ENCODE peak calls at places on chromosomes 5 and 9, in four cellular contexts. One of them, this sample, is unnamed.

GRCh38 chr9:69500925-69501324 is 171.2 kb downstream of the APBA1 start:
- DNase-seq in nucleus accumbens: no peak
- DNase-seq in left ventricle myocardium superior: no peak
- DNase-seq in pancreas: no peak
- DNase-seq in this sample: no peak

GRCh38 chr9:126650404-126650804 is 36.7 kb downstream of the LMX1B start:
- DNase-seq in pancreas: no peak
- DNase-seq in nucleus accumbens: no peak
- DNase-seq in left ventricle myocardium superior: no peak
- DNase-seq in this sample: no peak

GRCh38 chr5:34576849-34577248 is 79.3 kb upstream of the RAI14 start:
- DNase-seq in nucleus accumbens: no peak
- DNase-seq in left ventricle myocardium superior: no peak
- DNase-seq in pancreas: no peak
- DNase-seq in this sample: no peak

GRCh38 chr9:136901516-136902258 is 15.4 kb downstream of the TRAF2 start:
- DNase-seq in left ventricle myocardium superior: peak; percentile 45
- DNase-seq in nucleus accumbens: no peak
- DNase-seq in pancreas: no peak
- DNase-seq in this sample: peak; percentile 53

GRCh38 chr5:1745806-1746370 is 53.7 kb downstream of the MRPL36 start:
- DNase-seq in nucleus accumbens: no peak
- DNase-seq in left ventricle myocardium superior: no peak
- DNase-seq in pancreas: peak; percentile 35
- DNase-seq in this sample: no peak

GRCh38 chr9:111615928-111616327 is 15.2 kb upstream of the DNAJC25 start:
- DNase-seq in nucleus accumbens: no peak
- DNase-seq in left ventricle myocardium superior: no peak
- DNase-seq in pancreas: no peak
- DNase-seq in this sample: no peak

GRCh38 chr5:82812575-82812974 is 264.6 kb downstream of the TMEM167A start:
- DNase-seq in nucleus accumbens: no peak
- DNase-seq in left ventricle myocardium superior: no peak
- DNase-seq in pancreas: no peak
- DNase-seq in this sample: no peak

GRCh38 chr5:37804401-37804800 is 35.4 kb downstream of the GDNF start:
- DNase-seq in left ventricle myocardium superior: no peak
- DNase-seq in nucleus accumbens: no peak
- DNase-seq in pancreas: no peak
- DNase-seq in this sample: no peak

GRCh38 chr9:613771-614347 is 227.6 kb upstream of the DMRT1 start:
- DNase-seq in pancreas: peak; percentile 61
- DNase-seq in left ventricle myocardium superior: peak; percentile 72
- DNase-seq in nucleus accumbens: peak; percentile 63
- DNase-seq in this sample: peak; percentile 97

GRCh38 chr5:69006030-69006429 is 87.8 kb upstream of the SLC30A5 start:
- DNase-seq in left ventricle myocardium superior: no peak
- DNase-seq in nucleus accumbens: no peak
- DNase-seq in pancreas: no peak
- DNase-seq in this sample: no peak

GRCh38 chr5:113020461-113021273 is 44.1 kb downstream of the DCP2 start:
- DNase-seq in nucleus accumbens: no peak
- DNase-seq in left ventricle myocardium superior: no peak
- DNase-seq in pancreas: no peak
- DNase-seq in this sample: no peak

GRCh38 chr9:136618578-136619547 is 43.9 kb upstream of the EGFL7 start:
- DNase-seq in pancreas: peak; percentile 60
- DNase-seq in nucleus accumbens: no peak
- DNase-seq in left ventricle myocardium superior: peak; percentile 60
- DNase-seq in this sample: peak; percentile 90

GRCh38 chr5:156474251-156474650 is 147.3 kb downstream of the SGCD start:
- DNase-seq in nucleus accumbens: peak; percentile 48
- DNase-seq in pancreas: no peak
- DNase-seq in left ventricle myocardium superior: peak; percentile 81
- DNase-seq in this sample: no peak

GRCh38 chr5:155299342-155300006 is 285.9 kb downstream of the KIF4B start:
- DNase-seq in nucleus accumbens: no peak
- DNase-seq in pancreas: no peak
- DNase-seq in left ventricle myocardium superior: peak; percentile 59
- DNase-seq in this sample: peak; percentile 13

GRCh38 chr5:95668728-95669127 is 14.1 kb downstream of the SPATA9 start:
- DNase-seq in nucleus accumbens: no peak
- DNase-seq in pancreas: no peak
- DNase-seq in left ventricle myocardium superior: no peak
- DNase-seq in this sample: no peak

GRCh38 chr9:85114799-85115198 is 445.3 kb downstream of the NTRK2 start:
- DNase-seq in left ventricle myocardium superior: no peak
- DNase-seq in pancreas: no peak
- DNase-seq in nucleus accumbens: no peak
- DNase-seq in this sample: no peak

GRCh38 chr5:170273968-170274710 is 23.4 kb downstream of the LCP2 start:
- DNase-seq in left ventricle myocardium superior: peak; percentile 47
- DNase-seq in pancreas: no peak
- DNase-seq in nucleus accumbens: no peak
- DNase-seq in this sample: peak; percentile 47

GRCh38 chr5:139241139-139241538 is 43.0 kb upstream of the SIL1 start:
- DNase-seq in nucleus accumbens: no peak
- DNase-seq in pancreas: no peak
- DNase-seq in left ventricle myocardium superior: no peak
- DNase-seq in this sample: no peak

GRCh38 chr9:106885451-106885850 is 22.5 kb downstream of the ZNF462 start:
- DNase-seq in left ventricle myocardium superior: no peak
- DNase-seq in pancreas: no peak
- DNase-seq in nucleus accumbens: no peak
- DNase-seq in this sample: no peak

GRCh38 chr5:1544294-1545010 is 20.7 kb upstream of the LPCAT1 start:
- DNase-seq in nucleus accumbens: no peak
- DNase-seq in pancreas: peak; percentile 27
- DNase-seq in left ventricle myocardium superior: no peak
- DNase-seq in this sample: no peak

GRCh38 chr9:123561055-123561454 is 205.1 kb downstream of the CRB2 start:
- DNase-seq in left ventricle myocardium superior: no peak
- DNase-seq in nucleus accumbens: no peak
- DNase-seq in pancreas: no peak
- DNase-seq in this sample: no peak

GRCh38 chr9:36962721-36963120 is 71.3 kb downstream of the PAX5 start:
- DNase-seq in nucleus accumbens: no peak
- DNase-seq in pancreas: no peak
- DNase-seq in left ventricle myocardium superior: no peak
- DNase-seq in this sample: no peak

GRCh38 chr9:86519216-86519615 is 165.0 kb upstream of the TUT7 start:
- DNase-seq in nucleus accumbens: no peak
- DNase-seq in pancreas: no peak
- DNase-seq in left ventricle myocardium superior: no peak
- DNase-seq in this sample: no peak

GRCh38 chr9:91503650-91504007 is 80.0 kb upstream of the NFIL3 start:
- DNase-seq in left ventricle myocardium superior: no peak
- DNase-seq in pancreas: no peak
- DNase-seq in nucleus accumbens: no peak
- DNase-seq in this sample: peak; percentile 81

GRCh38 chr5:132059043-132059695 is 1.3 kb upstream of the IL3 start:
- DNase-seq in nucleus accumbens: no peak
- DNase-seq in left ventricle myocardium superior: peak; percentile 13
- DNase-seq in pancreas: peak; percentile 29
- DNase-seq in this sample: no peak

GRCh38 chr5:119470105-119470763 is 17.9 kb downstream of the HSD17B4 start:
- DNase-seq in pancreas: no peak
- DNase-seq in left ventricle myocardium superior: no peak
- DNase-seq in nucleus accumbens: no peak
- DNase-seq in this sample: peak; percentile 60

GRCh38 chr9:132032584-132032945 is 47.1 kb downstream of the MED27 start:
- DNase-seq in left ventricle myocardium superior: peak; percentile 49
- DNase-seq in nucleus accumbens: no peak
- DNase-seq in pancreas: no peak
- DNase-seq in this sample: no peak

GRCh38 chr5:59759600-59760357 is 133.7 kb downstream of the PDE4D start:
- DNase-seq in pancreas: no peak
- DNase-seq in left ventricle myocardium superior: no peak
- DNase-seq in nucleus accumbens: no peak
- DNase-seq in this sample: no peak

GRCh38 chr9:125989524-125990180 is 242.5 kb downstream of the PBX3 start:
- DNase-seq in pancreas: peak; percentile 37
- DNase-seq in nucleus accumbens: no peak
- DNase-seq in left ventricle myocardium superior: no peak
- DNase-seq in this sample: no peak

GRCh38 chr9:113454914-113455761 is 8.4 kb upstream of the RGS3 start:
- DNase-seq in nucleus accumbens: no peak
- DNase-seq in left ventricle myocardium superior: peak; percentile 61
- DNase-seq in pancreas: no peak
- DNase-seq in this sample: no peak

GRCh38 chr5:9411142-9411541 is 134.7 kb downstream of the SEMA5A start:
- DNase-seq in pancreas: no peak
- DNase-seq in nucleus accumbens: no peak
- DNase-seq in left ventricle myocardium superior: no peak
- DNase-seq in this sample: no peak

GRCh38 chr5:159527546-159527945 is 197.3 kb upstream of the IL12B start:
- DNase-seq in nucleus accumbens: no peak
- DNase-seq in pancreas: no peak
- DNase-seq in left ventricle myocardium superior: no peak
- DNase-seq in this sample: no peak

GRCh38 chr5:6791031-6791577 is 77.9 kb downstream of the TENT4A start:
- DNase-seq in left ventricle myocardium superior: no peak
- DNase-seq in pancreas: no peak
- DNase-seq in nucleus accumbens: no peak
- DNase-seq in this sample: no peak